ENCODE peak calls at places on chromosomes 13 and 19, in ten cellular contexts. V, Q, H, F, S, X, N, M, Z and E are unnamed samples.

GRCh38 chr19:14563989-14564650 is 7.7 kb downstream of the NDUFB7 start:
- DNase-seq in V (peak; percentile 66), Q (peak; percentile 80), H (no peak), F (no peak), S (no peak), X (peak; percentile 32), N (no peak), M (no peak), Z (peak; percentile 52), E (no peak)

GRCh38 chr13:62524061-62524460 is 1108.4 kb upstream of the PCDH20 start:
- DNase-seq in V (no peak), Q (no peak), H (no peak), F (no peak), S (no peak), X (no peak), N (no peak), M (no peak), Z (no peak), E (no peak)

GRCh38 chr13:39875583-39875982 is 220.1 kb downstream of the COG6 start:
- DNase-seq in V (no peak), Q (peak; percentile 27), H (no peak), F (no peak), S (no peak), X (no peak), N (no peak), M (no peak), Z (no peak), E (no peak)

GRCh38 chr13:48594080-48594815 is 59.5 kb upstream of the CYSLTR2 start:
- DNase-seq in V (no peak), Q (no peak), H (peak; percentile 10), F (no peak), S (no peak), X (no peak), N (no peak), M (peak; percentile 11), Z (no peak), E (no peak)

GRCh38 chr19:42246869-42247630 is 4.6 kb upstream of the GSK3A start:
- DNase-seq in V (no peak), Q (no peak), H (no peak), F (no peak), S (no peak), X (no peak), N (no peak), M (no peak), Z (no peak), E (no peak)

GRCh38 chr13:31200636-31200970 is 828 bp downstream of the B3GLCT start:
- DNase-seq in V (no peak), Q (peak; percentile 92), H (peak; percentile 53), F (no peak), S (no peak), X (peak; percentile 44), N (peak; percentile 43), M (peak; percentile 43), Z (peak; percentile 67), E (no peak)

GRCh38 chr13:71252191-71252704 is 614.8 kb downstream of the DACH1 start:
- DNase-seq in V (no peak), Q (no peak), H (no peak), F (no peak), S (no peak), X (no peak), N (no peak), M (no peak), Z (no peak), E (no peak)

GRCh38 chr13:48446454-48446853 is 33.5 kb upstream of the LPAR6 start:
- DNase-seq in V (peak; percentile 43), Q (no peak), H (no peak), F (no peak), S (no peak), X (no peak), N (no peak), M (no peak), Z (no peak), E (no peak)

GRCh38 chr19:10295305-10295846 is 5.6 kb downstream of the ICAM5 start:
- DNase-seq in V (peak; percentile 42), Q (peak; percentile 94), H (peak; percentile 39), F (no peak), S (no peak), X (no peak), N (no peak), M (peak; percentile 57), Z (peak; percentile 39), E (no peak)

GRCh38 chr19:2476451-2477140 is 669 bp downstream of the GADD45B start:
- DNase-seq in V (peak; percentile 51), Q (peak; percentile 88), H (peak; percentile 72), F (no peak), S (no peak), X (no peak), N (peak; percentile 36), M (peak; percentile 52), Z (no peak), E (peak; percentile 45)

GRCh38 chr13:94312511-94313191 is 166.8 kb downstream of the DCT start:
- DNase-seq in V (no peak), Q (peak; percentile 23), H (no peak), F (peak; percentile 64), S (no peak), X (peak; percentile 98), N (no peak), M (no peak), Z (no peak), E (no peak)

GRCh38 chr13:99894835-99895427 is 76.6 kb downstream of the ZIC5 start:
- DNase-seq in V (peak; percentile 26), Q (no peak), H (peak; percentile 44), F (no peak), S (no peak), X (no peak), N (no peak), M (no peak), Z (no peak), E (no peak)

GRCh38 chr13:112506046-112506445 is 81.9 kb downstream of the TUBGCP3 start:
- DNase-seq in V (no peak), Q (no peak), H (peak; percentile 51), F (no peak), S (no peak), X (no peak), N (no peak), M (no peak), Z (peak; percentile 30), E (no peak)

GRCh38 chr13:114027826-114028225 is 54.0 kb upstream of the C13orf46 start:
- DNase-seq in V (no peak), Q (peak; percentile 64), H (no peak), F (no peak), S (no peak), X (no peak), N (no peak), M (no peak), Z (no peak), E (no peak)

GRCh38 chr19:291561-292280 is 518 bp upstream of the PLPP2 start:
- DNase-seq in V (no peak), Q (peak; percentile 76), H (no peak), F (no peak), S (no peak), X (no peak), N (no peak), M (no peak), Z (no peak), E (peak; percentile 60)

GRCh38 chr13:79679334-79679733 is 198.4 kb downstream of the NDFIP2 start:
- DNase-seq in V (peak; percentile 45), Q (no peak), H (peak; percentile 68), F (peak; percentile 31), S (peak; percentile 59), X (peak; percentile 65), N (peak; percentile 71), M (peak; percentile 76), Z (peak; percentile 76), E (no peak)

GRCh38 chr13:68050746-68051145 is 820.6 kb upstream of the PCDH9 start:
- DNase-seq in V (no peak), Q (no peak), H (no peak), F (no peak), S (no peak), X (no peak), N (no peak), M (no peak), Z (no peak), E (no peak)

GRCh38 chr19:9309974-9310446 is 372 bp upstream of the ZNF699 start:
- DNase-seq in V (peak; percentile 91), Q (peak; percentile 94), H (no peak), F (peak; percentile 97), S (no peak), X (peak; percentile 94), N (peak; percentile 91), M (peak; percentile 95), Z (peak; percentile 90), E (peak; percentile 81)

GRCh38 chr19:31826325-31826724 is 477.1 kb upstream of the TSHZ3 start:
- DNase-seq in V (no peak), Q (no peak), H (no peak), F (no peak), S (no peak), X (no peak), N (no peak), M (no peak), Z (no peak), E (no peak)

GRCh38 chr19:40976134-40976533 is 14.9 kb upstream of the CYP2B6 start:
- DNase-seq in V (no peak), Q (no peak), H (no peak), F (no peak), S (no peak), X (no peak), N (no peak), M (no peak), Z (no peak), E (no peak)

GRCh38 chr13:28100149-28101121 is at the start of gene FLT3:
- DNase-seq in V (peak; percentile 46), Q (peak; percentile 84), H (peak; percentile 79), F (no peak), S (no peak), X (peak; percentile 49), N (no peak), M (no peak), Z (peak; percentile 58), E (no peak)